ENCODE peak calls at places on chromosomes 5 and 9, in eight cellular contexts. S is EL; Z is CD4-positive, alpha-beta memory T cell; H is PC-9; A is stimulated activated naive CD8-positive, alpha-beta T cell treated with anti-CD3 and anti-CD28 coated beads, Interleukin-15, Interleukin-2, amounts not matched to agents 100 U/mL and 50 U/mL, for 24 hours; N is sciatic nerve; D is RWPE1; P is amniotic stem cell. K is an unnamed sample.

GRCh38 chr9:29691758-29692407 is 2118.6 kb upstream of the C9orf72 start:
- DNase-seq in S (peak), Z (no peak), H (peak), A (no peak), N (no peak), D (peak), P (no peak), K (peak)

GRCh38 chr5:68114641-68115040 is 100.9 kb upstream of the PIK3R1 start:
- DNase-seq in S (peak), Z (no peak), H (no peak), A (no peak), N (no peak), D (peak), P (peak), K (no peak)

GRCh38 chr5:112880219-112880964 is 19.3 kb downstream of the SRP19 start:
- DNase-seq in S (no peak), Z (no peak), H (no peak), A (no peak), N (no peak), D (no peak), P (no peak), K (no peak)

GRCh38 chr9:118222375-118222774 is 518.2 kb downstream of the TLR4 start:
- DNase-seq in S (no peak), Z (no peak), H (no peak), A (no peak), N (no peak), D (no peak), P (no peak), K (no peak)

GRCh38 chr9:138040446-138041430 is 163.2 kb downstream of the CACNA1B start:
- DNase-seq in S (no peak), Z (no peak), H (no peak), A (no peak), N (peak), D (no peak), P (no peak), K (no peak)

GRCh38 chr5:141518616-141519015 is 29.7 kb downstream of the PCDHGC5 start:
- DNase-seq in S (peak), Z (no peak), H (no peak), A (no peak), N (no peak), D (no peak), P (no peak), K (no peak)

GRCh38 chr5:60945760-60946253 is 802 bp downstream of the NDUFAF2 start:
- DNase-seq in S (peak), Z (no peak), H (no peak), A (peak), N (peak), D (peak), P (no peak), K (peak)

GRCh38 chr5:122111513-122111912 is 17.8 kb upstream of the ZNF474 start:
- DNase-seq in S (no peak), Z (no peak), H (no peak), A (no peak), N (no peak), D (no peak), P (no peak), K (no peak)

GRCh38 chr5:111454198-111454606 is 58.1 kb downstream of the STARD4 start:
- DNase-seq in S (peak), Z (no peak), H (no peak), A (no peak), N (no peak), D (peak), P (no peak), K (no peak)

GRCh38 chr9:128702949-128703615 is 779 bp downstream of the PKN3 start:
- DNase-seq in S (peak), Z (peak), H (no peak), A (peak), N (no peak), D (peak), P (no peak), K (peak)

GRCh38 chr5:159630545-159630944 is 285.7 kb upstream of the ADRA1B start:
- DNase-seq in S (no peak), Z (no peak), H (no peak), A (no peak), N (no peak), D (no peak), P (no peak), K (no peak)

K was measured in DND-41.